ENCODE peak calls at places on chromosomes 5 and 9, in nine cellular contexts. C, Y, W, L, R, D, P, H and Z are unnamed samples. For H3K4me1, the result is how much of the 10 kb centered on the place peaks cover.

GRCh38 chr9:78821126-78821822 is 524.3 kb downstream of the PSAT1 start:
- DNase-seq in P (peak), Y (no peak), R (no peak), L (no peak), H (no peak), C (peak), D (peak), W (peak), Z (peak)

GRCh38 chr5:19496056-19496455 is 491.9 kb downstream of the CDH18 start:
- DNase-seq in R (no peak), D (no peak), H (no peak), W (no peak), Y (no peak), P (no peak), C (no peak), L (no peak), Z (no peak)

GRCh38 chr9:98438701-98439100 is 183.3 kb upstream of the TBC1D2 start:
- DNase-seq in C (no peak), R (no peak), H (no peak), P (no peak), Y (no peak), W (no peak), D (peak), L (no peak), Z (no peak)

GRCh38 chr9:128781186-128782070 is 5.6 kb upstream of the TBC1D13 start:
- DNase-seq in D (no peak), W (no peak), L (no peak), P (no peak), Y (no peak), H (no peak), C (no peak), R (no peak), Z (peak)

GRCh38 chr5:1282139-1282992 is 12.5 kb downstream of the TERT start:
- DNase-seq in P (no peak), W (no peak), R (peak), D (no peak), L (peak), Y (no peak), H (no peak), C (no peak), Z (no peak)

GRCh38 chr5:122656107-122656506 is 118.8 kb upstream of the SNX2 start:
- DNase-seq in P (no peak), L (no peak), C (no peak), D (peak), Y (no peak), W (no peak), H (no peak), R (no peak), Z (no peak)

GRCh38 chr9:111150241-111150640 is 112.0 kb upstream of the LPAR1 start:
- DNase-seq in D (no peak), H (no peak), L (no peak), W (no peak), P (no peak), Y (no peak), R (no peak), C (no peak), Z (no peak)

GRCh38 chr9:38715684-38716083 is 4.2 kb downstream of the FAM240B start:
- DNase-seq in W (no peak), R (no peak), H (no peak), P (no peak), C (no peak), D (no peak), Y (no peak), L (no peak), Z (no peak)

GRCh38 chr5:14870347-14871083 is 1.1 kb downstream of the ANKH start:
- DNase-seq in L (peak), R (peak), H (peak), P (peak), W (no peak), D (peak), C (peak), Y (no peak), Z (peak)

GRCh38 chr9:104836235-104836634 is 72.3 kb downstream of the NIPSNAP3B start:
- DNase-seq in P (no peak), H (no peak), Y (no peak), L (no peak), W (no peak), R (no peak), C (no peak), D (peak), Z (peak)

GRCh38 chr5:147780924-147781530 is 1.5 kb downstream of the JAKMIP2 start:
- DNase-seq in H (no peak), P (no peak), L (no peak), C (no peak), W (no peak), D (no peak), R (no peak), Y (no peak), Z (no peak)

GRCh38 chr5:153571157-153571556 is 80.7 kb downstream of the GRIA1 start:
- DNase-seq in W (no peak), C (no peak), H (no peak), P (no peak), D (no peak), Y (no peak), R (no peak), L (no peak), Z (no peak)

GRCh38 chr9:79572032-79572890 is 496 bp downstream of the TLE4 start:
- DNase-seq in H (no peak), W (no peak), P (peak), L (peak), R (peak), D (peak), C (no peak), Y (peak), Z (peak)

GRCh38 chr9:107989544-107989943 is 500.0 kb upstream of the KLF4 start:
- DNase-seq in D (peak), P (no peak), H (no peak), Y (no peak), W (no peak), R (no peak), L (no peak), C (no peak), Z (no peak)

GRCh38 chr5:41762426-41762825 is 107.8 kb downstream of the OXCT1 start:
- DNase-seq in C (no peak), L (no peak), Y (no peak), H (no peak), R (no peak), D (no peak), P (no peak), W (no peak), Z (no peak)

GRCh38 chr5:140251527-140251973 is 51.4 kb downstream of the PFDN1 start:
- DNase-seq in Y (no peak), L (no peak), C (peak), R (no peak), P (no peak), W (peak), D (peak), H (no peak), Z (peak)

GRCh38 chr9:98326402-98327248 is 71.2 kb upstream of the TBC1D2 start:
- DNase-seq in H (no peak), P (no peak), D (peak), L (no peak), C (no peak), W (no peak), Y (no peak), R (no peak), Z (peak)

GRCh38 chr5:69531010-69531785 is 28.8 kb upstream of the GTF2H2C start:
- DNase-seq in Y (no peak), C (no peak), L (no peak), D (no peak), P (no peak), H (no peak), R (no peak), W (no peak), Z (no peak)

GRCh38 chr9:91429501-91429900 is 5.9 kb upstream of the NFIL3 start:
- DNase-seq in D (no peak), P (no peak), Y (no peak), C (no peak), R (no peak), L (no peak), W (no peak), H (no peak), Z (no peak)

GRCh38 chr9:17613723-17614122 is 34.9 kb downstream of the SH3GL2 start:
- DNase-seq in C (no peak), D (peak), Y (no peak), R (no peak), W (no peak), P (no peak), H (no peak), L (no peak), Z (no peak)

GRCh38 chr9:16521868-16522381 is 348.5 kb downstream of the BNC2 start:
- DNase-seq in C (no peak), W (no peak), L (no peak), H (no peak), R (no peak), D (peak), P (no peak), Y (no peak), Z (no peak)

GRCh38 chr5:176750144-176750543 is 60.2 kb upstream of the UNC5A start:
- DNase-seq in P (no peak), C (no peak), W (no peak), Y (peak), H (no peak), D (no peak), L (no peak), R (no peak), Z (no peak)

GRCh38 chr9:16705121-16705604 is 165.3 kb downstream of the BNC2 start:
- DNase-seq in D (peak), P (peak), W (no peak), C (no peak), Y (peak), H (no peak), R (peak), L (peak), Z (no peak)

GRCh38 chr5:1186351-1187233 is 14.8 kb upstream of the SLC6A19 start:
- DNase-seq in C (no peak), Y (no peak), P (no peak), R (no peak), D (no peak), L (no peak), H (no peak), W (no peak), Z (no peak)

GRCh38 chr5:124546643-124547042 is 199.8 kb downstream of the ZNF608 start:
- DNase-seq in P (no peak), L (no peak), H (no peak), Y (peak), R (no peak), W (no peak), C (no peak), D (peak), Z (peak)

GRCh38 chr9:101403886-101404285 is 5.2 kb downstream of the ZNF189 start:
- DNase-seq in L (no peak), P (no peak), Y (no peak), W (no peak), D (no peak), R (no peak), C (no peak), H (no peak), Z (no peak)

GRCh38 chr9:106745457-106745856 is 117.5 kb upstream of the ZNF462 start:
- DNase-seq in L (no peak), Y (no peak), P (no peak), D (no peak), R (no peak), H (no peak), C (no peak), W (no peak), Z (no peak)

GRCh38 chr5:79872309-79872708 is 118.8 kb downstream of the MTX3 start:
- DNase-seq in H (no peak), R (no peak), L (no peak), C (no peak), D (no peak), Y (no peak), W (no peak), P (no peak), Z (no peak)

GRCh38 chr5:161400583-161400982 is 145.9 kb downstream of the GABRB2 start:
- DNase-seq in D (no peak), R (no peak), W (no peak), H (no peak), C (no peak), P (no peak), L (no peak), Y (no peak), Z (no peak)

GRCh38 chr9:76206821-76207220 is 187.4 kb downstream of the RFK start:
- DNase-seq in W (no peak), R (no peak), C (no peak), L (no peak), D (no peak), H (no peak), P (no peak), Y (no peak), Z (no peak)

GRCh38 chr5:157180374-157181264 is at the start of gene ITK:
- DNase-seq in P (no peak), H (peak), D (no peak), W (no peak), L (peak), Y (no peak), R (no peak), C (peak), Z (no peak)

GRCh38 chr5:57209316-57210040 is 35.6 kb downstream of the GPBP1 start:
- DNase-seq in H (no peak), R (no peak), Y (peak), L (no peak), C (no peak), W (peak), P (no peak), D (peak), Z (no peak)

GRCh38 chr9:134594376-134594941 is 47.1 kb upstream of the COL5A1 start:
- DNase-seq in Y (no peak), R (no peak), D (no peak), H (no peak), C (no peak), W (no peak), L (no peak), P (no peak), Z (no peak)

GRCh38 chr5:152142845-152143469 is 218.3 kb upstream of the GLRA1 start:
- DNase-seq in D (peak), H (peak), Y (peak), P (peak), W (peak), C (peak), L (peak), R (peak), Z (peak)

DNA sequence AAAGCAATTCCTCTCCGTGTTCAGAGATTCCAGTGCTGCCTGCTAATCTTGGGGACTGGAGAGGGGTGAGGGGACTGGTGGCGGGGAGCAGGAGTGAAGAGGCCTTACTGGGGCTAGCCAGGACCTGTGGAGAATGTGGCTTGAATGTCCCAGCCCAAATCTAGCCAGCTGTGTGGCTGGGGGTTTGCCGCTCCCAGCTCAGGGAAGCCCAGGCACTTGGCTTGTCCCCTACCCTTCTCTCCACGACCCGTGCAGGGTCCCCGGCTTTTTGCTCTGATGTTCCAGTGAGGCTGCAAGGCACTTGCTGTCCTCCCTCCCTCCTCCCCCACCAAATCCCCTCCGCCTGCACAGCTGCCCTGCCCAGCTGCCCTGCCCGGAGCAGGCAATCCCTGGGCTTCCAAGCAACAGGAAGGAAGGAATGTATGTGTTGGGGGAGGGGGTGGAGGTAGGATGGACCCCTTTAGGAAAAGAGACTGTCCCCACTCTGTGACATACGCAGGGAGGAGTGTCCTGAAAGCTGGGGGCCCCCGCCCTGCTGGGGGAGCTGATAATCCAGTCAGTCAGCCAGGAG is 2.6 kb downstream of the N4BP3 start:
- DNase-seq in L (no peak), H (no peak), D (no peak), Y (no peak), C (no peak), R (no peak), P (no peak), W (no peak), Z (peak)
- H3K4me1 ChIP-seq in L (under half), H (half or more), D (under half), Y (under half), C (half or more), R (under half), P (under half), W (under half), Z (half or more)

GRCh38 chr9:131704195-131704983 is 35.5 kb downstream of the RAPGEF1 start:
- DNase-seq in H (no peak), L (peak), Y (no peak), W (no peak), C (no peak), D (no peak), P (no peak), R (no peak), Z (no peak)
- H3K4me1 ChIP-seq in H (under half), L (under half), Y (under half), W (under half), C (half or more), D (under half), P (under half), R (under half), Z (half or more)

GRCh38 chr5:68229416-68229815 is 13.9 kb downstream of the PIK3R1 start:
- DNase-seq in W (no peak), P (no peak), Y (no peak), R (no peak), C (no peak), D (no peak), H (no peak), L (no peak), Z (no peak)
- H3K4me1 ChIP-seq in W (under half), P (under half), Y (under half), R (under half), C (half or more), D (under half), H (half or more), L (under half), Z (under half)

DNA sequence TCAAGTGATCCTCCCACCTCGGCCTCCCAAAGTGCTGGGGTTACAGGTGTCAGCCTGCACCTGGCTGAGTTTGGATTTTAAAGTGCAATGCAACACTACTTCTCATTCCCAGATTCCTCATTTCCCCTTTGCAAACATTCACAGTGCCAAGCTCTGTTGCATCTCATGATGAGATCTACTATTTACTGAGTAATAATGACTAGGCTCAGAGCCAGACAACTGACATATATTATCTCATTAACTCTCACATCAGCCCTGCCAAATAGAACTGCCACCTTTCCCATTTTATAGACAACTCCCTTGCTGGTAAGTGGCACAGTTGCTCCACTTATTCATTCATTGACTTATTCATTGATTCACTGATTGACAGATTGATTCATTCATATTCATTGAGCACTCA is 7.0 kb downstream of the PDE6A start:
- DNase-seq in W (no peak), C (no peak), P (no peak), Y (no peak), L (no peak), R (peak), D (peak), H (no peak), Z (no peak)
- H3K4me1 ChIP-seq in W (under half), C (under half), P (under half), Y (under half), L (under half), R (under half), D (under half), H (under half), Z (under half)

GRCh38 chr5:54524704-54525103 is 7.1 kb downstream of the SNX18 start:
- DNase-seq in Y (no peak), L (no peak), W (no peak), P (peak), H (no peak), C (no peak), R (no peak), D (peak), Z (no peak)

GRCh38 chr5:54525692-54526091 is 8.1 kb downstream of the SNX18 start:
- DNase-seq in Y (no peak), H (no peak), P (no peak), L (no peak), R (no peak), W (no peak), C (no peak), D (no peak), Z (no peak)

GRCh38 chr5:54526604-54527359 is 9.2 kb downstream of the SNX18 start:
- DNase-seq in D (no peak), W (no peak), Y (no peak), P (no peak), C (no peak), R (no peak), H (no peak), L (no peak), Z (no peak)

GRCh38 chr5:54524082-54524481 is 6.5 kb downstream of the SNX18 start:
- DNase-seq in H (no peak), D (no peak), L (no peak), Y (no peak), C (no peak), W (no peak), P (no peak), R (no peak), Z (no peak)

GRCh38 chr5:54525226-54525625 is 7.7 kb downstream of the SNX18 start:
- DNase-seq in W (no peak), R (no peak), P (no peak), C (no peak), Y (no peak), D (no peak), H (no peak), L (no peak), Z (no peak)
- H3K4me1 ChIP-seq in W (under half), R (under half), P (under half), C (half or more), Y (under half), D (under half), H (under half), L (under half), Z (under half)